ENCODE peak calls at places on chromosomes 5 and 9, in six cellular contexts. One of them, this sample, is unnamed.

GRCh38 chr5:79851694-79852006 is 139.4 kb downstream of the MTX3 start:
- DNase-seq in breast epithelium: no peak
- DNase-seq in stimulated activated CD4-positive, alpha-beta T cell treated with anti-CD3 and anti-CD28 coated beads, Interleukin-1b, Interleukin-23, amount 100 ng/mL, for 24 hours: no peak
- DNase-seq in heart left ventricle: no peak
- DNase-seq in neural progenitor cell: no peak
- DNase-seq in hypothalamus: no peak
- DNase-seq in this sample: no peak

GRCh38 chr5:151956720-151957119 is 32.1 kb upstream of the GLRA1 start:
- DNase-seq in breast epithelium: no peak
- DNase-seq in stimulated activated CD4-positive, alpha-beta T cell treated with anti-CD3 and anti-CD28 coated beads, Interleukin-1b, Interleukin-23, amount 100 ng/mL, for 24 hours: no peak
- DNase-seq in heart left ventricle: no peak
- DNase-seq in neural progenitor cell: no peak
- DNase-seq in hypothalamus: no peak
- DNase-seq in this sample: no peak

GRCh38 chr5:172405708-172406107 is 48.6 kb downstream of the SH3PXD2B start:
- DNase-seq in breast epithelium: no peak
- DNase-seq in stimulated activated CD4-positive, alpha-beta T cell treated with anti-CD3 and anti-CD28 coated beads, Interleukin-1b, Interleukin-23, amount 100 ng/mL, for 24 hours: no peak
- DNase-seq in heart left ventricle: no peak
- DNase-seq in neural progenitor cell: no peak
- DNase-seq in hypothalamus: no peak
- DNase-seq in this sample: no peak

GRCh38 chr5:58505502-58505901 is 14.3 kb downstream of the GAPT start:
- DNase-seq in breast epithelium: no peak
- DNase-seq in stimulated activated CD4-positive, alpha-beta T cell treated with anti-CD3 and anti-CD28 coated beads, Interleukin-1b, Interleukin-23, amount 100 ng/mL, for 24 hours: no peak
- DNase-seq in heart left ventricle: no peak
- DNase-seq in neural progenitor cell: no peak
- DNase-seq in hypothalamus: no peak
- DNase-seq in this sample: no peak

GRCh38 chr5:164636456-164636855 is 1131.0 kb downstream of the MAT2B start:
- DNase-seq in breast epithelium: no peak
- DNase-seq in stimulated activated CD4-positive, alpha-beta T cell treated with anti-CD3 and anti-CD28 coated beads, Interleukin-1b, Interleukin-23, amount 100 ng/mL, for 24 hours: no peak
- DNase-seq in heart left ventricle: no peak
- DNase-seq in neural progenitor cell: no peak
- DNase-seq in hypothalamus: no peak
- DNase-seq in this sample: no peak

GRCh38 chr5:25107878-25108277 is 463.1 kb upstream of the CDH10 start:
- DNase-seq in breast epithelium: no peak
- DNase-seq in stimulated activated CD4-positive, alpha-beta T cell treated with anti-CD3 and anti-CD28 coated beads, Interleukin-1b, Interleukin-23, amount 100 ng/mL, for 24 hours: no peak
- DNase-seq in heart left ventricle: no peak
- DNase-seq in neural progenitor cell: no peak
- DNase-seq in hypothalamus: no peak
- DNase-seq in this sample: no peak

GRCh38 chr5:112555691-112556090 is 136.6 kb upstream of the EPB41L4A start:
- DNase-seq in breast epithelium: no peak
- DNase-seq in stimulated activated CD4-positive, alpha-beta T cell treated with anti-CD3 and anti-CD28 coated beads, Interleukin-1b, Interleukin-23, amount 100 ng/mL, for 24 hours: no peak
- DNase-seq in heart left ventricle: no peak
- DNase-seq in neural progenitor cell: no peak
- DNase-seq in hypothalamus: no peak
- DNase-seq in this sample: no peak

GRCh38 chr5:6261668-6262067 is 116.7 kb downstream of the MED10 start:
- DNase-seq in breast epithelium: no peak
- DNase-seq in stimulated activated CD4-positive, alpha-beta T cell treated with anti-CD3 and anti-CD28 coated beads, Interleukin-1b, Interleukin-23, amount 100 ng/mL, for 24 hours: no peak
- DNase-seq in heart left ventricle: no peak
- DNase-seq in neural progenitor cell: no peak
- DNase-seq in hypothalamus: no peak
- DNase-seq in this sample: no peak

GRCh38 chr5:79552984-79553383 is 39.0 kb upstream of the HOMER1 start:
- DNase-seq in breast epithelium: no peak
- DNase-seq in stimulated activated CD4-positive, alpha-beta T cell treated with anti-CD3 and anti-CD28 coated beads, Interleukin-1b, Interleukin-23, amount 100 ng/mL, for 24 hours: no peak
- DNase-seq in heart left ventricle: no peak
- DNase-seq in neural progenitor cell: no peak
- DNase-seq in hypothalamus: no peak
- DNase-seq in this sample: no peak

GRCh38 chr9:124812401-124813016 is 35.6 kb downstream of the OLFML2A start:
- DNase-seq in breast epithelium: no peak
- DNase-seq in stimulated activated CD4-positive, alpha-beta T cell treated with anti-CD3 and anti-CD28 coated beads, Interleukin-1b, Interleukin-23, amount 100 ng/mL, for 24 hours: no peak
- DNase-seq in heart left ventricle: peak
- DNase-seq in neural progenitor cell: peak
- DNase-seq in hypothalamus: no peak
- DNase-seq in this sample: peak

GRCh38 chr5:105767265-105767664 is 1903.5 kb downstream of the EFNA5 start:
- DNase-seq in breast epithelium: no peak
- DNase-seq in stimulated activated CD4-positive, alpha-beta T cell treated with anti-CD3 and anti-CD28 coated beads, Interleukin-1b, Interleukin-23, amount 100 ng/mL, for 24 hours: no peak
- DNase-seq in heart left ventricle: no peak
- DNase-seq in neural progenitor cell: no peak
- DNase-seq in hypothalamus: no peak
- DNase-seq in this sample: no peak

GRCh38 chr5:1352231-1352825 is 7.4 kb upstream of the CLPTM1L start:
- DNase-seq in breast epithelium: no peak
- DNase-seq in stimulated activated CD4-positive, alpha-beta T cell treated with anti-CD3 and anti-CD28 coated beads, Interleukin-1b, Interleukin-23, amount 100 ng/mL, for 24 hours: no peak
- DNase-seq in heart left ventricle: no peak
- DNase-seq in neural progenitor cell: no peak
- DNase-seq in hypothalamus: no peak
- DNase-seq in this sample: no peak

GRCh38 chr5:175718401-175719108 is 60.7 kb downstream of the HRH2 start:
- DNase-seq in breast epithelium: peak
- DNase-seq in stimulated activated CD4-positive, alpha-beta T cell treated with anti-CD3 and anti-CD28 coated beads, Interleukin-1b, Interleukin-23, amount 100 ng/mL, for 24 hours: peak
- DNase-seq in heart left ventricle: peak
- DNase-seq in neural progenitor cell: peak
- DNase-seq in hypothalamus: peak
- DNase-seq in this sample: no peak

GRCh38 chr5:99033014-99033931 is 104.5 kb upstream of the CHD1 start:
- DNase-seq in breast epithelium: no peak
- DNase-seq in stimulated activated CD4-positive, alpha-beta T cell treated with anti-CD3 and anti-CD28 coated beads, Interleukin-1b, Interleukin-23, amount 100 ng/mL, for 24 hours: no peak
- DNase-seq in heart left ventricle: no peak
- DNase-seq in neural progenitor cell: no peak
- DNase-seq in hypothalamus: no peak
- DNase-seq in this sample: no peak

GRCh38 chr5:14615365-14615764 is 33.8 kb downstream of the OTULINL start:
- DNase-seq in breast epithelium: no peak
- DNase-seq in stimulated activated CD4-positive, alpha-beta T cell treated with anti-CD3 and anti-CD28 coated beads, Interleukin-1b, Interleukin-23, amount 100 ng/mL, for 24 hours: no peak
- DNase-seq in heart left ventricle: no peak
- DNase-seq in neural progenitor cell: no peak
- DNase-seq in hypothalamus: no peak
- DNase-seq in this sample: no peak

GRCh38 chr9:136525207-136525606 is 20.6 kb downstream of the NOTCH1 start:
- DNase-seq in breast epithelium: no peak
- DNase-seq in stimulated activated CD4-positive, alpha-beta T cell treated with anti-CD3 and anti-CD28 coated beads, Interleukin-1b, Interleukin-23, amount 100 ng/mL, for 24 hours: no peak
- DNase-seq in heart left ventricle: no peak
- DNase-seq in neural progenitor cell: no peak
- DNase-seq in hypothalamus: no peak
- DNase-seq in this sample: no peak